ENCODE peak calls at places on chromosomes 11 and 22, in six cellular contexts. One of them, this sample, is unnamed.

GRCh38 chr11:126547161-126547560 is 191.7 kb downstream of the ST3GAL4 start:
- DNase-seq in activated T-helper 9 cell treated with anti-CD3 and anti-CD28 coated beads, Interleukin-2, amount 50 U/mL, for 16 hours: no peak
- DNase-seq in T-cell: no peak
- DNase-seq in nucleus accumbens: no peak
- DNase-seq in astrocyte of the hippocampus: peak
- DNase-seq in EH: peak
- DNase-seq in this sample: peak

GRCh38 chr11:116504541-116505149 is 268.1 kb downstream of the BUD13 start:
- DNase-seq in T-cell: no peak
- DNase-seq in nucleus accumbens: no peak
- DNase-seq in activated T-helper 9 cell treated with anti-CD3 and anti-CD28 coated beads, Interleukin-2, amount 50 U/mL, for 16 hours: no peak
- DNase-seq in EH: no peak
- DNase-seq in astrocyte of the hippocampus: no peak
- DNase-seq in this sample: no peak

GRCh38 chr11:60482361-60482760 is 10.2 kb upstream of the MS4A12 start:
- DNase-seq in astrocyte of the hippocampus: no peak
- DNase-seq in EH: no peak
- DNase-seq in activated T-helper 9 cell treated with anti-CD3 and anti-CD28 coated beads, Interleukin-2, amount 50 U/mL, for 16 hours: no peak
- DNase-seq in nucleus accumbens: no peak
- DNase-seq in T-cell: no peak
- DNase-seq in this sample: no peak

GRCh38 chr11:74953448-74953847 is 4.4 kb downstream of the SPCS2 start:
- DNase-seq in astrocyte of the hippocampus: no peak
- DNase-seq in EH: no peak
- DNase-seq in T-cell: no peak
- DNase-seq in nucleus accumbens: no peak
- DNase-seq in activated T-helper 9 cell treated with anti-CD3 and anti-CD28 coated beads, Interleukin-2, amount 50 U/mL, for 16 hours: no peak
- DNase-seq in this sample: no peak

GRCh38 chr11:128888034-128888985 is 2.8 kb upstream of the KCNJ5 start:
- DNase-seq in activated T-helper 9 cell treated with anti-CD3 and anti-CD28 coated beads, Interleukin-2, amount 50 U/mL, for 16 hours: no peak
- DNase-seq in EH: no peak
- DNase-seq in T-cell: no peak
- DNase-seq in astrocyte of the hippocampus: no peak
- DNase-seq in nucleus accumbens: no peak
- DNase-seq in this sample: no peak

GRCh38 chr11:117199916-117200812 is 994 bp downstream of the TAGLN start:
- DNase-seq in T-cell: no peak
- DNase-seq in astrocyte of the hippocampus: peak
- DNase-seq in nucleus accumbens: no peak
- DNase-seq in EH: peak
- DNase-seq in activated T-helper 9 cell treated with anti-CD3 and anti-CD28 coated beads, Interleukin-2, amount 50 U/mL, for 16 hours: no peak
- DNase-seq in this sample: no peak

GRCh38 chr22:49966041-49966715 is 5.6 kb downstream of the PIM3 start:
- DNase-seq in T-cell: no peak
- DNase-seq in EH: no peak
- DNase-seq in astrocyte of the hippocampus: no peak
- DNase-seq in nucleus accumbens: no peak
- DNase-seq in activated T-helper 9 cell treated with anti-CD3 and anti-CD28 coated beads, Interleukin-2, amount 50 U/mL, for 16 hours: no peak
- DNase-seq in this sample: no peak

GRCh38 chr22:49197500-49197899 is 630.2 kb downstream of the BRD1 start:
- DNase-seq in EH: no peak
- DNase-seq in astrocyte of the hippocampus: no peak
- DNase-seq in nucleus accumbens: no peak
- DNase-seq in activated T-helper 9 cell treated with anti-CD3 and anti-CD28 coated beads, Interleukin-2, amount 50 U/mL, for 16 hours: no peak
- DNase-seq in T-cell: no peak
- DNase-seq in this sample: no peak

GRCh38 chr11:10487002-10487647 is 32.1 kb downstream of the AMPD3 start:
- DNase-seq in nucleus accumbens: no peak
- DNase-seq in activated T-helper 9 cell treated with anti-CD3 and anti-CD28 coated beads, Interleukin-2, amount 50 U/mL, for 16 hours: no peak
- DNase-seq in T-cell: no peak
- DNase-seq in astrocyte of the hippocampus: no peak
- DNase-seq in EH: no peak
- DNase-seq in this sample: no peak

GRCh38 chr11:17208257-17208999 is 642 bp upstream of the PIK3C2A start:
- DNase-seq in EH: peak
- DNase-seq in nucleus accumbens: no peak
- DNase-seq in T-cell: no peak
- DNase-seq in activated T-helper 9 cell treated with anti-CD3 and anti-CD28 coated beads, Interleukin-2, amount 50 U/mL, for 16 hours: peak
- DNase-seq in astrocyte of the hippocampus: peak
- DNase-seq in this sample: peak

GRCh38 chr11:29452131-29452530 is 564.7 kb downstream of the KCNA4 start:
- DNase-seq in activated T-helper 9 cell treated with anti-CD3 and anti-CD28 coated beads, Interleukin-2, amount 50 U/mL, for 16 hours: no peak
- DNase-seq in T-cell: no peak
- DNase-seq in astrocyte of the hippocampus: peak
- DNase-seq in nucleus accumbens: no peak
- DNase-seq in EH: peak
- DNase-seq in this sample: peak

GRCh38 chr11:112288021-112288420 is 27.4 kb upstream of the PLET1 start:
- DNase-seq in T-cell: no peak
- DNase-seq in activated T-helper 9 cell treated with anti-CD3 and anti-CD28 coated beads, Interleukin-2, amount 50 U/mL, for 16 hours: no peak
- DNase-seq in nucleus accumbens: no peak
- DNase-seq in EH: no peak
- DNase-seq in astrocyte of the hippocampus: no peak
- DNase-seq in this sample: no peak

GRCh38 chr11:128148208-128148607 is 439.1 kb downstream of the ETS1 start:
- DNase-seq in nucleus accumbens: no peak
- DNase-seq in activated T-helper 9 cell treated with anti-CD3 and anti-CD28 coated beads, Interleukin-2, amount 50 U/mL, for 16 hours: no peak
- DNase-seq in T-cell: no peak
- DNase-seq in EH: no peak
- DNase-seq in astrocyte of the hippocampus: no peak
- DNase-seq in this sample: no peak

GRCh38 chr11:2463766-2464277 is 19.0 kb downstream of the KCNQ1 start:
- DNase-seq in nucleus accumbens: no peak
- DNase-seq in EH: no peak
- DNase-seq in activated T-helper 9 cell treated with anti-CD3 and anti-CD28 coated beads, Interleukin-2, amount 50 U/mL, for 16 hours: no peak
- DNase-seq in astrocyte of the hippocampus: no peak
- DNase-seq in T-cell: no peak
- DNase-seq in this sample: no peak